ENCODE peak calls at places on chromosomes 7 and 10, in ten cellular contexts. One of them, this sample, is unnamed.

GRCh38 chr10:131077724-131078123 is 233.8 kb downstream of the TCERG1L start:
- DNase-seq in heart left ventricle: no peak
- DNase-seq in thoracic aorta: no peak
- DNase-seq in glutamatergic neuron: no peak
- DNase-seq in nephron progenitor cell: no peak
- DNase-seq in transverse colon: no peak
- DNase-seq in lower leg skin: peak
- DNase-seq in PC-9: no peak
- DNase-seq in stomach: no peak
- DNase-seq in OCI-LY7: no peak
- DNase-seq in this sample: no peak

GRCh38 chr7:97499204-97499603 is 232.7 kb upstream of the TAC1 start:
- DNase-seq in heart left ventricle: no peak
- DNase-seq in thoracic aorta: no peak
- DNase-seq in glutamatergic neuron: peak
- DNase-seq in nephron progenitor cell: peak
- DNase-seq in transverse colon: peak
- DNase-seq in lower leg skin: no peak
- DNase-seq in PC-9: peak
- DNase-seq in stomach: peak
- DNase-seq in OCI-LY7: peak
- DNase-seq in this sample: peak

GRCh38 chr7:28732037-28732869 is 225.9 kb downstream of the TRIL start:
- DNase-seq in heart left ventricle: no peak
- DNase-seq in thoracic aorta: no peak
- DNase-seq in glutamatergic neuron: no peak
- DNase-seq in nephron progenitor cell: peak
- DNase-seq in transverse colon: no peak
- DNase-seq in lower leg skin: no peak
- DNase-seq in PC-9: peak
- DNase-seq in stomach: no peak
- DNase-seq in OCI-LY7: no peak
- DNase-seq in this sample: no peak

GRCh38 chr7:68206946-68207485 is 1210.4 kb downstream of the TYW1 start:
- DNase-seq in heart left ventricle: no peak
- DNase-seq in thoracic aorta: no peak
- DNase-seq in glutamatergic neuron: no peak
- DNase-seq in nephron progenitor cell: no peak
- DNase-seq in transverse colon: no peak
- DNase-seq in lower leg skin: peak
- DNase-seq in PC-9: no peak
- DNase-seq in stomach: no peak
- DNase-seq in OCI-LY7: no peak
- DNase-seq in this sample: no peak

GRCh38 chr7:111407258-111407657 is 155.0 kb downstream of the IMMP2L start:
- DNase-seq in heart left ventricle: no peak
- DNase-seq in thoracic aorta: no peak
- DNase-seq in glutamatergic neuron: no peak
- DNase-seq in nephron progenitor cell: no peak
- DNase-seq in transverse colon: no peak
- DNase-seq in lower leg skin: no peak
- DNase-seq in PC-9: no peak
- DNase-seq in stomach: no peak
- DNase-seq in OCI-LY7: no peak
- DNase-seq in this sample: no peak

GRCh38 chr7:78905449-78905848 is 548.0 kb downstream of the MAGI2 start:
- DNase-seq in heart left ventricle: no peak
- DNase-seq in thoracic aorta: no peak
- DNase-seq in glutamatergic neuron: no peak
- DNase-seq in nephron progenitor cell: no peak
- DNase-seq in transverse colon: no peak
- DNase-seq in lower leg skin: no peak
- DNase-seq in PC-9: no peak
- DNase-seq in stomach: no peak
- DNase-seq in OCI-LY7: no peak
- DNase-seq in this sample: no peak

GRCh38 chr7:124552217-124552616 is 213.4 kb downstream of the GPR37 start:
- DNase-seq in heart left ventricle: no peak
- DNase-seq in thoracic aorta: no peak
- DNase-seq in glutamatergic neuron: no peak
- DNase-seq in nephron progenitor cell: no peak
- DNase-seq in transverse colon: no peak
- DNase-seq in lower leg skin: no peak
- DNase-seq in PC-9: no peak
- DNase-seq in stomach: no peak
- DNase-seq in OCI-LY7: no peak
- DNase-seq in this sample: no peak

GRCh38 chr7:151520419-151521229 is 929 bp upstream of the RHEB start:
- DNase-seq in heart left ventricle: peak
- DNase-seq in thoracic aorta: peak
- DNase-seq in glutamatergic neuron: peak
- DNase-seq in nephron progenitor cell: peak
- DNase-seq in transverse colon: peak
- DNase-seq in lower leg skin: peak
- DNase-seq in PC-9: peak
- DNase-seq in stomach: peak
- DNase-seq in OCI-LY7: no peak
- DNase-seq in this sample: peak

GRCh38 chr7:150829426-150829825 is 22.9 kb upstream of the AOC1 start:
- DNase-seq in heart left ventricle: no peak
- DNase-seq in thoracic aorta: no peak
- DNase-seq in glutamatergic neuron: no peak
- DNase-seq in nephron progenitor cell: no peak
- DNase-seq in transverse colon: no peak
- DNase-seq in lower leg skin: no peak
- DNase-seq in PC-9: no peak
- DNase-seq in stomach: no peak
- DNase-seq in OCI-LY7: no peak
- DNase-seq in this sample: no peak

GRCh38 chr7:11436317-11436716 is 395.7 kb downstream of the THSD7A start:
- DNase-seq in heart left ventricle: no peak
- DNase-seq in thoracic aorta: no peak
- DNase-seq in glutamatergic neuron: no peak
- DNase-seq in nephron progenitor cell: no peak
- DNase-seq in transverse colon: no peak
- DNase-seq in lower leg skin: no peak
- DNase-seq in PC-9: no peak
- DNase-seq in stomach: no peak
- DNase-seq in OCI-LY7: no peak
- DNase-seq in this sample: no peak

GRCh38 chr10:83585686-83586085 is 553.6 kb upstream of the GHITM start:
- DNase-seq in heart left ventricle: no peak
- DNase-seq in thoracic aorta: no peak
- DNase-seq in glutamatergic neuron: no peak
- DNase-seq in nephron progenitor cell: no peak
- DNase-seq in transverse colon: no peak
- DNase-seq in lower leg skin: no peak
- DNase-seq in PC-9: no peak
- DNase-seq in stomach: no peak
- DNase-seq in OCI-LY7: no peak
- DNase-seq in this sample: no peak

GRCh38 chr10:63166742-63167258 is 33.7 kb downstream of the NRBF2 start:
- DNase-seq in heart left ventricle: no peak
- DNase-seq in thoracic aorta: no peak
- DNase-seq in glutamatergic neuron: no peak
- DNase-seq in nephron progenitor cell: peak
- DNase-seq in transverse colon: no peak
- DNase-seq in lower leg skin: no peak
- DNase-seq in PC-9: peak
- DNase-seq in stomach: no peak
- DNase-seq in OCI-LY7: peak
- DNase-seq in this sample: peak

DNA sequence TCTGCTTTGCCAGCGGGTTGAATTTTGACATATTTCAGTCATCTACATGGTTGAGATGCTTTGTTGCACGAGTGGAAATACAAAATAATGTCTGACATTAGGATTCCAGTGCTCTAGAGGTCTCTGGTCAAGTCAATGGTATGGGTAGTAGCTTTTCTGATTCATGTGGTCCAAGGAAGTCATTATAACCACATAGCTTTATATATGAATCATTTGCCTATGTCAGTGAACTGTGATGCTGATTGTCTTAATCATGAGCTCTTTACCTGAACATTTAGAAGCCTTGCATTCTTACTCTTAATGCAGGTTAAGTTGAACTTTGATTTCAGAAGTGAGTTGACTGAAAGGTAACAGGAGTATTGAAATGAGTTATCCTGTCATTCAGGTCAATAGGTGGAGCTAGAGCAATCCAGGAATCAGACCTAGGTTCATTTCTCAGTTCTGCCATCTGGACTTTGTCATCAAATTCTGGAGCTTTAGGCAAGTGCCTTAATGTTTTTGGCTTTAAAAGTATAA is 3.3 kb downstream of the MAPK8 start:
- DNase-seq in heart left ventricle: no peak
- DNase-seq in thoracic aorta: no peak
- DNase-seq in glutamatergic neuron: no peak
- DNase-seq in nephron progenitor cell: no peak
- DNase-seq in transverse colon: no peak
- DNase-seq in lower leg skin: no peak
- DNase-seq in PC-9: no peak
- DNase-seq in stomach: no peak
- DNase-seq in OCI-LY7: peak
- DNase-seq in this sample: no peak
- TF ChIP-seq CTCF in heart left ventricle: peak
- TF ChIP-seq CTCF in thoracic aorta: no peak
- TF ChIP-seq CTCF in glutamatergic neuron: no peak
- TF ChIP-seq CTCF in nephron progenitor cell: no peak
- TF ChIP-seq CTCF in transverse colon: peak
- TF ChIP-seq CTCF in lower leg skin: no peak
- TF ChIP-seq CTCF in PC-9: peak
- TF ChIP-seq CTCF in stomach: no peak
- TF ChIP-seq CTCF in OCI-LY7: peak
- TF ChIP-seq CTCF in this sample: no peak

GRCh38 chr10:111319866-111320265 is 243.0 kb downstream of the ADRA2A start:
- DNase-seq in heart left ventricle: no peak
- DNase-seq in thoracic aorta: no peak
- DNase-seq in glutamatergic neuron: no peak
- DNase-seq in nephron progenitor cell: no peak
- DNase-seq in transverse colon: no peak
- DNase-seq in lower leg skin: no peak
- DNase-seq in PC-9: no peak
- DNase-seq in stomach: no peak
- DNase-seq in OCI-LY7: no peak
- DNase-seq in this sample: no peak

GRCh38 chr10:111323567-111323966 is 246.7 kb downstream of the ADRA2A start:
- DNase-seq in heart left ventricle: no peak
- DNase-seq in thoracic aorta: no peak
- DNase-seq in glutamatergic neuron: no peak
- DNase-seq in nephron progenitor cell: no peak
- DNase-seq in transverse colon: no peak
- DNase-seq in lower leg skin: no peak
- DNase-seq in PC-9: no peak
- DNase-seq in stomach: no peak
- DNase-seq in OCI-LY7: peak
- DNase-seq in this sample: no peak
- TF ChIP-seq CTCF in heart left ventricle: no peak
- TF ChIP-seq CTCF in thoracic aorta: no peak
- TF ChIP-seq CTCF in glutamatergic neuron: no peak
- TF ChIP-seq CTCF in nephron progenitor cell: no peak
- TF ChIP-seq CTCF in transverse colon: no peak
- TF ChIP-seq CTCF in lower leg skin: no peak
- TF ChIP-seq CTCF in PC-9: no peak
- TF ChIP-seq CTCF in stomach: no peak
- TF ChIP-seq CTCF in OCI-LY7: peak
- TF ChIP-seq CTCF in this sample: no peak

GRCh38 chr7:117157121-117157870 is 165.6 kb downstream of the WNT2 start:
- DNase-seq in heart left ventricle: no peak
- DNase-seq in thoracic aorta: peak
- DNase-seq in glutamatergic neuron: no peak
- DNase-seq in nephron progenitor cell: no peak
- DNase-seq in transverse colon: no peak
- DNase-seq in lower leg skin: no peak
- DNase-seq in PC-9: peak
- DNase-seq in stomach: no peak
- DNase-seq in OCI-LY7: no peak
- DNase-seq in this sample: no peak
- TF ChIP-seq CTCF in heart left ventricle: no peak
- TF ChIP-seq CTCF in thoracic aorta: no peak
- TF ChIP-seq CTCF in glutamatergic neuron: no peak
- TF ChIP-seq CTCF in nephron progenitor cell: no peak
- TF ChIP-seq CTCF in transverse colon: no peak
- TF ChIP-seq CTCF in lower leg skin: no peak
- TF ChIP-seq CTCF in PC-9: no peak
- TF ChIP-seq CTCF in stomach: no peak
- TF ChIP-seq CTCF in OCI-LY7: peak
- TF ChIP-seq CTCF in this sample: no peak

GRCh38 chr7:120981888-120982615 is 6.5 kb upstream of the CPED1 start:
- DNase-seq in heart left ventricle: no peak
- DNase-seq in thoracic aorta: no peak
- DNase-seq in glutamatergic neuron: no peak
- DNase-seq in nephron progenitor cell: no peak
- DNase-seq in transverse colon: no peak
- DNase-seq in lower leg skin: no peak
- DNase-seq in PC-9: no peak
- DNase-seq in stomach: no peak
- DNase-seq in OCI-LY7: no peak
- DNase-seq in this sample: no peak
- TF ChIP-seq CTCF in heart left ventricle: no peak
- TF ChIP-seq CTCF in thoracic aorta: no peak
- TF ChIP-seq CTCF in glutamatergic neuron: no peak
- TF ChIP-seq CTCF in nephron progenitor cell: no peak
- TF ChIP-seq CTCF in transverse colon: no peak
- TF ChIP-seq CTCF in lower leg skin: no peak
- TF ChIP-seq CTCF in PC-9: no peak
- TF ChIP-seq CTCF in stomach: no peak
- TF ChIP-seq CTCF in OCI-LY7: no peak
- TF ChIP-seq CTCF in this sample: no peak

GRCh38 chr7:33744293-33744692 is 161.0 kb upstream of the BMPER start:
- DNase-seq in heart left ventricle: no peak
- DNase-seq in thoracic aorta: no peak
- DNase-seq in glutamatergic neuron: no peak
- DNase-seq in nephron progenitor cell: no peak
- DNase-seq in transverse colon: no peak
- DNase-seq in lower leg skin: no peak
- DNase-seq in PC-9: no peak
- DNase-seq in stomach: no peak
- DNase-seq in OCI-LY7: peak
- DNase-seq in this sample: peak
- TF ChIP-seq CTCF in heart left ventricle: no peak
- TF ChIP-seq CTCF in thoracic aorta: no peak
- TF ChIP-seq CTCF in glutamatergic neuron: peak
- TF ChIP-seq CTCF in nephron progenitor cell: no peak
- TF ChIP-seq CTCF in transverse colon: peak
- TF ChIP-seq CTCF in lower leg skin: no peak
- TF ChIP-seq CTCF in PC-9: peak
- TF ChIP-seq CTCF in stomach: no peak
- TF ChIP-seq CTCF in OCI-LY7: peak
- TF ChIP-seq CTCF in this sample: peak

This sample was measured in activated CD8-positive, alpha-beta T cell treated with anti-CD3 and anti-CD28 coated beads for 36 hours.